ENCODE peak calls at places on chromosomes 3 and 15, in ten cellular contexts. F is psoas muscle, V is A549, H is BJ, O is RWPE2, B is epithelial cell of proximal tubule, R is cardiac muscle cell, J is ovary, P is colonic mucosa, S is heart right ventricle. M is an unnamed sample.

GRCh38 chr15:76282451-76282850 is 28.8 kb downstream of the ETFA start:
- DNase-seq in R (no peak), S (no peak), F (no peak), J (no peak), H (no peak), V (no peak), B (no peak), O (no peak), P (no peak), M (no peak)

GRCh38 chr3:191441687-191442086 is 19.3 kb upstream of the PYDC2 start:
- DNase-seq in V (no peak), F (no peak), S (no peak), P (no peak), H (no peak), B (no peak), O (no peak), J (no peak), R (no peak), M (no peak)

GRCh38 chr3:190854062-190854461 is 8.4 kb downstream of the GMNC start:
- DNase-seq in S (no peak), O (no peak), J (no peak), F (no peak), R (no peak), V (no peak), P (no peak), H (no peak), B (no peak), M (no peak)

GRCh38 chr3:48747703-48748102 is 30.7 kb upstream of the IP6K2 start:
- DNase-seq in B (no peak), R (peak; percentile 9), S (peak; percentile 41), P (no peak), O (no peak), V (no peak), F (peak; percentile 86), H (no peak), J (no peak), M (no peak)

GRCh38 chr3:128551464-128551863 is 58.5 kb upstream of the GATA2 start:
- DNase-seq in V (no peak), H (no peak), F (no peak), S (no peak), B (no peak), J (no peak), O (no peak), P (no peak), R (no peak), M (no peak)

GRCh38 chr15:40100947-40101905 is 7.5 kb downstream of the BMF start:
- DNase-seq in O (no peak), B (no peak), J (no peak), R (no peak), F (no peak), P (no peak), H (no peak), S (no peak), V (no peak), M (no peak)

GRCh38 chr3:99114565-99115291 is 213.2 kb upstream of the DCBLD2 start:
- DNase-seq in H (no peak), R (peak; percentile 80), J (no peak), V (peak; percentile 45), P (no peak), F (no peak), S (no peak), O (no peak), B (no peak), M (no peak)

GRCh38 chr3:57963811-57964346 is 44.3 kb upstream of the FLNB start:
- DNase-seq in S (no peak), H (no peak), R (no peak), O (no peak), J (no peak), V (no peak), P (no peak), F (no peak), B (no peak), M (no peak)

GRCh38 chr15:69014454-69014853 is at the start of gene NOX5:
- DNase-seq in O (no peak), F (no peak), S (no peak), H (peak; percentile 91), V (peak; percentile 46), R (no peak), J (no peak), P (peak; percentile 45), B (no peak), M (no peak)

GRCh38 chr3:65539620-65540019 is 499.1 kb downstream of the MAGI1 start:
- DNase-seq in S (no peak), R (no peak), J (no peak), P (no peak), V (no peak), B (no peak), F (no peak), O (no peak), H (no peak), M (no peak)

GRCh38 chr3:194960446-194961032 is 274.9 kb downstream of the FAM43A start:
- DNase-seq in S (no peak), O (no peak), B (no peak), P (no peak), R (no peak), V (no peak), H (no peak), J (no peak), F (no peak), M (no peak)

GRCh38 chr3:77147836-77148578 is 108.1 kb downstream of the ROBO2 start:
- DNase-seq in S (no peak), B (no peak), R (peak; percentile 2), H (no peak), P (no peak), O (no peak), J (no peak), F (no peak), V (no peak), M (no peak)

GRCh38 chr3:69439683-69440270 is 53.9 kb upstream of the FRMD4B start:
- DNase-seq in F (no peak), O (no peak), P (no peak), H (no peak), V (peak; percentile 19), J (no peak), S (peak; percentile 13), B (no peak), R (peak; percentile 48), M (no peak)

GRCh38 chr15:68726246-68726645 is 94.4 kb downstream of the ANP32A start:
- DNase-seq in S (no peak), O (no peak), B (no peak), J (no peak), R (no peak), P (no peak), F (no peak), H (no peak), V (no peak), M (no peak)

GRCh38 chr15:35182841-35183479 is 97.9 kb upstream of the NANOGP8 start:
- DNase-seq in J (no peak), V (no peak), O (no peak), S (no peak), B (no peak), P (no peak), R (no peak), F (no peak), H (no peak), M (no peak)

GRCh38 chr3:175941352-175941751 is 1082.2 kb downstream of the NAALADL2 start:
- DNase-seq in P (peak; percentile 22), R (peak; percentile 21), V (peak; percentile 6), B (no peak), H (no peak), S (no peak), J (no peak), F (no peak), O (no peak), M (no peak)

GRCh38 chr3:175940243-175940642 is 1081.1 kb downstream of the NAALADL2 start:
- DNase-seq in R (no peak), F (no peak), B (peak; percentile 23), S (no peak), H (no peak), V (no peak), O (no peak), P (no peak), J (no peak), M (no peak)

GRCh38 chr3:175940881-175941280 is 1081.7 kb downstream of the NAALADL2 start:
- DNase-seq in S (no peak), R (no peak), V (peak; percentile 11), B (no peak), F (no peak), J (no peak), O (no peak), H (no peak), P (no peak), M (no peak)
- TF ChIP-seq CTCF in S (no peak), R (no peak), V (no peak), B (peak; percentile 43), F (no peak), J (no peak), O (no peak), H (no peak), P (no peak), M (peak; percentile 12)

GRCh38 chr3:14950274-14950673 is 2.9 kb downstream of the NR2C2 start:
- DNase-seq in V (no peak), R (no peak), P (no peak), J (no peak), O (no peak), H (no peak), S (no peak), B (no peak), F (no peak), M (no peak)
- H3K4me3 ChIP-seq in V (no peak overlapping the region), R (no peak overlapping the region), P (no peak overlapping the region), J (no peak overlapping the region), O (no peak overlapping the region), H (no peak overlapping the region), S (no peak overlapping the region), B (no peak overlapping the region), F (no peak overlapping the region), M (no peak overlapping the region)

GRCh38 chr3:28915711-28916481 is 365.0 kb upstream of the RBMS3 start:
- DNase-seq in P (peak; percentile 21), H (no peak), O (no peak), R (peak; percentile 80), V (peak; percentile 59), J (peak; percentile 30), F (no peak), B (no peak), S (peak; percentile 5), M (no peak)
- TF ChIP-seq CTCF in P (no peak), H (no peak), O (peak; percentile 42), R (no peak), V (peak; percentile 16), J (no peak), F (no peak), B (peak; percentile 46), S (no peak), M (peak; percentile 40)

DNA sequence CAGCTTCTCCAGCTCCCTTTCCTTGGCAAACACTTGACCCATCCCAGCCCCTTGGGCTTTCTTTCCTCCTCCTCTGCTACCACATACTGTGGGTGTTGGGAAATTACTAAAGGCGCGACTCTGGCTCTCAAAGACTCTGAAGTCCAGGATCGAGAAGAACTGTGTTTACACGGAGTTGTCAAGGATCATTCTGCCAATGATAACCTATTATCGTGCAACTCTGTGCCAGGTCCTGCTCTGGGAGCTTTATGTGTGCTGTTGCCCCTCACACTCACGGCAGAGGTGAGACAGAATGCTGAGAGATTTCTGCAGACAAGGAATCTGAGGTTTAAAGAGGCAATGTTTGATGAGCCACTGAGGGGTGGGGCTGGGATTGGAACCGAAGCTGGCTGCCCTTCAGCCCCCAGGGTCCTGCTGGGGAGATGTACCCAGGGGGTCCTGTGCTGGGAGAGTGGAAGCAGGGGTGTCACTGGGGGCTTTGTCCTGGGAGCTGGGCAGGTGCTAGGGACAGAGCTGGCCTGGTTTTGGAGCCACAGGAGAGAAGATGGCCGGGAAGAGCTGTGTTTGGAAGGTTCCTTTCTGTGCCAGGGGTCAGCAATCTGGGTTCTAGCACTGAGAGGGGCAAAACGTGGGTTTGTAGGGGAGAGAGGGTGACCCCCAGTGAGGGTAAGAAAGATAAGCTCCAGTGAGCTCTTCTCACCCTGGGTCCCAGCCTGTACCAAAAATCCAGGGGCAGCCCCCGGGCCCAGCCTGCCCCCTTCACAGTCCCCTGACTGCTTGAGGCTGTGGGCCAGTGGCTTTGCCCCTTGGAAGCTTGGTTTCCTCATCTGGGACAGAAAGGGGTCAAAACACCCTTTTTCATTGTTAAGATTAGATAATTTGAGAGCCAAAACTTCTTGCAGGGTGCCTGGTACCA is 69.4 kb downstream of the SMAD3 start:
- DNase-seq in R (no peak), O (peak; percentile 51), F (no peak), P (peak; percentile 31), H (no peak), J (peak; percentile 36), B (no peak), S (no peak), V (no peak), M (no peak)
- H3K4me3 ChIP-seq in R (no peak overlapping the region), O (no peak overlapping the region), F (no peak overlapping the region), P (no peak overlapping the region), H (no peak overlapping the region), J (no peak overlapping the region), B (peak overlapping the region; percentile 43), S (no peak overlapping the region), V (peak overlapping the region; percentile 12), M (peak overlapping the region; percentile 23)

M was measured in GM12864.